ENCODE peak calls at places on chromosomes 12 and 14, in six cellular contexts. One of them, this sample, is unnamed.

GRCh38 chr12:30613119-30613830 is 82.4 kb downstream of the IPO8 start:
- DNase-seq in BE2C: no peak
- DNase-seq in fibroblast of villous mesenchyme: peak
- DNase-seq in fibroblast of lung: peak
- DNase-seq in fibroblast of mammary gland: peak
- DNase-seq in left ventricle myocardium inferior: no peak
- DNase-seq in this sample: peak

GRCh38 chr12:109044241-109044640 is 8.1 kb upstream of the USP30 start:
- DNase-seq in fibroblast of lung: no peak
- DNase-seq in fibroblast of mammary gland: no peak
- DNase-seq in fibroblast of villous mesenchyme: no peak
- DNase-seq in BE2C: no peak
- DNase-seq in left ventricle myocardium inferior: no peak
- DNase-seq in this sample: no peak

GRCh38 chr14:28101992-28102391 is 664.6 kb upstream of the FOXG1 start:
- DNase-seq in fibroblast of mammary gland: no peak
- DNase-seq in fibroblast of villous mesenchyme: no peak
- DNase-seq in fibroblast of lung: no peak
- DNase-seq in left ventricle myocardium inferior: no peak
- DNase-seq in BE2C: peak
- DNase-seq in this sample: no peak

GRCh38 chr12:32198555-32198954 is 91.9 kb downstream of the BICD1 start:
- DNase-seq in fibroblast of mammary gland: peak
- DNase-seq in fibroblast of lung: no peak
- DNase-seq in BE2C: no peak
- DNase-seq in left ventricle myocardium inferior: no peak
- DNase-seq in fibroblast of villous mesenchyme: peak
- DNase-seq in this sample: peak

GRCh38 chr12:113086249-113087164 is 30.0 kb downstream of the DTX1 start:
- DNase-seq in BE2C: no peak
- DNase-seq in fibroblast of villous mesenchyme: no peak
- DNase-seq in left ventricle myocardium inferior: no peak
- DNase-seq in fibroblast of lung: no peak
- DNase-seq in fibroblast of mammary gland: no peak
- DNase-seq in this sample: no peak

GRCh38 chr12:73352826-73353225 is 1080.7 kb downstream of the TRHDE start:
- DNase-seq in BE2C: no peak
- DNase-seq in fibroblast of villous mesenchyme: no peak
- DNase-seq in fibroblast of mammary gland: no peak
- DNase-seq in left ventricle myocardium inferior: no peak
- DNase-seq in fibroblast of lung: no peak
- DNase-seq in this sample: no peak

GRCh38 chr14:50083467-50084337 is 32.7 kb downstream of the VCPKMT start:
- DNase-seq in left ventricle myocardium inferior: no peak
- DNase-seq in BE2C: no peak
- DNase-seq in fibroblast of lung: no peak
- DNase-seq in fibroblast of mammary gland: no peak
- DNase-seq in fibroblast of villous mesenchyme: no peak
- DNase-seq in this sample: no peak

GRCh38 chr14:34593740-34594375 is 36.1 kb downstream of the SNX6 start:
- DNase-seq in fibroblast of lung: peak
- DNase-seq in BE2C: no peak
- DNase-seq in fibroblast of mammary gland: peak
- DNase-seq in left ventricle myocardium inferior: no peak
- DNase-seq in fibroblast of villous mesenchyme: no peak
- DNase-seq in this sample: peak

GRCh38 chr12:113144771-113145170 is 4.8 kb upstream of the CFAP73 start:
- DNase-seq in BE2C: no peak
- DNase-seq in left ventricle myocardium inferior: no peak
- DNase-seq in fibroblast of mammary gland: no peak
- DNase-seq in fibroblast of villous mesenchyme: no peak
- DNase-seq in fibroblast of lung: no peak
- DNase-seq in this sample: no peak

GRCh38 chr12:25200703-25201102 is 5.7 kb downstream of the ETFRF1 start:
- DNase-seq in BE2C: no peak
- DNase-seq in fibroblast of villous mesenchyme: no peak
- DNase-seq in left ventricle myocardium inferior: no peak
- DNase-seq in fibroblast of mammary gland: peak
- DNase-seq in fibroblast of lung: peak
- DNase-seq in this sample: peak

GRCh38 chr12:68539615-68539952 is 71.1 kb upstream of the RAP1B start:
- DNase-seq in fibroblast of villous mesenchyme: no peak
- DNase-seq in left ventricle myocardium inferior: no peak
- DNase-seq in BE2C: no peak
- DNase-seq in fibroblast of lung: no peak
- DNase-seq in fibroblast of mammary gland: no peak
- DNase-seq in this sample: no peak

GRCh38 chr14:30440986-30441385 is 118.0 kb upstream of the G2E3 start:
- DNase-seq in BE2C: no peak
- DNase-seq in fibroblast of villous mesenchyme: no peak
- DNase-seq in fibroblast of lung: no peak
- DNase-seq in fibroblast of mammary gland: peak
- DNase-seq in left ventricle myocardium inferior: no peak
- DNase-seq in this sample: peak
- TF ChIP-seq CTCF in BE2C: no peak
- TF ChIP-seq CTCF in fibroblast of villous mesenchyme: no peak
- TF ChIP-seq CTCF in fibroblast of lung: no peak
- TF ChIP-seq CTCF in fibroblast of mammary gland: peak
- TF ChIP-seq CTCF in left ventricle myocardium inferior: no peak
- TF ChIP-seq CTCF in this sample: peak

GRCh38 chr14:106395460-106396050 is 869.2 kb downstream of the TMEM121 start:
- DNase-seq in fibroblast of lung: no peak
- DNase-seq in fibroblast of mammary gland: no peak
- DNase-seq in left ventricle myocardium inferior: no peak
- DNase-seq in BE2C: no peak
- DNase-seq in fibroblast of villous mesenchyme: no peak
- DNase-seq in this sample: no peak
- H3K4me3 ChIP-seq in fibroblast of lung: no peak
- H3K4me3 ChIP-seq in fibroblast of mammary gland: no peak
- H3K4me3 ChIP-seq in left ventricle myocardium inferior: no peak
- H3K4me3 ChIP-seq in BE2C: no peak
- H3K4me3 ChIP-seq in fibroblast of villous mesenchyme: no peak
- H3K4me3 ChIP-seq in this sample: no peak

DNA sequence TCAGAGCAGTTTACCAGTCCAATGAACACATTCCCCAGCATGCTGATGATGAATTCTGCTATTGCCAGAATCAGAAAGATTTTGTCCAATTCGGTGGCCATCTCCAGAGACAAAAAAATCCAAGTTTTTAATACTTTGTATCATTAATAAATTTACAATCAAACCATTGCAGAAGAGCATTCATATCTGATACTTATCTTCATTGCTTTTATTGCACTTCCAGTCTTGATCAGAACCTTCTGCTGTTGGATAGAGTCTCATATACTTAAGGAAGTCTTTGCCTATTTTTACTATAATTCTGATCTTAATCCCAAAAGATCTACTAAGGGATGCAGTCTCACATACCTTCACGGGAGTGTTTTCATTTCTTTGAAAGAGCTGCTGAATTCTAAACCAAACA is at the start of gene TAS2R42:
- DNase-seq in left ventricle myocardium inferior: no peak
- DNase-seq in fibroblast of lung: no peak
- DNase-seq in fibroblast of villous mesenchyme: no peak
- DNase-seq in BE2C: no peak
- DNase-seq in fibroblast of mammary gland: no peak
- DNase-seq in this sample: no peak
- TF ChIP-seq CTCF in left ventricle myocardium inferior: no peak
- TF ChIP-seq CTCF in fibroblast of lung: no peak
- TF ChIP-seq CTCF in fibroblast of villous mesenchyme: no peak
- TF ChIP-seq CTCF in BE2C: no peak
- TF ChIP-seq CTCF in fibroblast of mammary gland: no peak
- TF ChIP-seq CTCF in this sample: no peak

DNA sequence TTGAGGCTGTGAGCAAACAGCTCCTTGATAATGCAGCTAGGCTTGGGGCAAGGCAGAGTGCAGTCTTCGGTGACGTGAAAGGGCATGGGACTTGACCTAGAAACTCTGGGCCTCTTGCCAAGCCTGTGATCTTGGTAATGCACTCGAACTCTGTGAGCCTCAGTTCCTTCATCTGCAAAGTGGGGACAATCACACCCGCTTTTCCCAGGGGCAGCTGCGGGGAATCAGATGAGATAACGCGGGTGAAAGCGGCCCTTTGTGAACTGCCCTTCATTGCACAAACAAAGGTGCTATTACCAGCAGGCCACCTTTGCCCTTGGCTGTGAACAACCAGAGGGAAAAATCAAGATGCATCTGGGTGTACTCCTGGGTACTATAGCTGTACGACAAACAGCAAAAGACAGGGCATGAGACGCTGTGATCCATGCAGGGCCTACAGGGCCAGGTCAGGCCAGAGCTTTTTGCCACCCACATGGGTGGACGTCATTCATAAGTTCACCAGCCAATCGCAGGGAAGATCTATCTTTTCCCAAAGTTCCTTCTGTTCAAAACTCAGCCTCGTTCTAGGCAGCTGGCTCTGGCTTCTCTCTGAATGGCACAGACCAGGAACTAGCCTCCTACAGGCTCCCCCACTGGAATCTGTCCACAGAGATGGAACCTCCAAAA is 3.2 kb downstream of the MSI1 start:
- DNase-seq in fibroblast of villous mesenchyme: no peak
- DNase-seq in left ventricle myocardium inferior: no peak
- DNase-seq in fibroblast of lung: no peak
- DNase-seq in fibroblast of mammary gland: no peak
- DNase-seq in BE2C: no peak
- DNase-seq in this sample: no peak
- H3K4me3 ChIP-seq in fibroblast of villous mesenchyme: no peak
- H3K4me3 ChIP-seq in left ventricle myocardium inferior: no peak
- H3K4me3 ChIP-seq in fibroblast of lung: no peak
- H3K4me3 ChIP-seq in fibroblast of mammary gland: no peak
- H3K4me3 ChIP-seq in BE2C: no peak
- H3K4me3 ChIP-seq in this sample: no peak

DNA sequence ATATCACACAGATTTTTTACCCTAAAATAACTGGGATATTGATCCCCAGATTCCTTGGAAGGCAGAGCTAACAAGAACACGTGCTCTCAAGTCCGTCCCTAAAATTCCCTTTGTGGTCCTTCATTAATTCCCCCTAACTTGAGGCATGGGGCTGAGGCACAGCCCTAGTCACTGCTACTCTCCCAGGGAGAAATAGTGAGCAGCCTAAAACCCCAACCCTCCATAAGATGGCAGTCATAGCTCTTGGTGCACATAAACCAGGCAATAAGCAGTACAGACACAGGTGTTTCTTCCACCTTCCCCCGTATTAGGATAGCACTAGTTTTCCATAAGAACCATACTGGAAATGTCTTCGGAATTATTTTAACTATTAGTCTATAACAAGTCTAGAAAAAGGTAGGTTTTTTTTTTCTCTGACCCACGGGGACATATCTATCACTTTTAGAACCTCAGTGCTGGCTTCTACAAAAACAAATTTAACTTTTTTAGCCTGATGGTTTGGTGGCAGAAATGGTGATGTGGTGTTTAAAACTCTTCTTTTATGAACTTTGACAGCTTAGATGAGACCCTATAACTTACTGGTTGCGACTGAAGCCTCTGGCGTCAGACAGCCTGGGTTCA is 3.1 kb upstream of the ARHGEF40 start:
- DNase-seq in BE2C: no peak
- DNase-seq in fibroblast of lung: peak
- DNase-seq in fibroblast of mammary gland: no peak
- DNase-seq in fibroblast of villous mesenchyme: no peak
- DNase-seq in left ventricle myocardium inferior: no peak
- DNase-seq in this sample: no peak
- TF ChIP-seq CTCF in BE2C: peak
- TF ChIP-seq CTCF in fibroblast of lung: no peak
- TF ChIP-seq CTCF in fibroblast of mammary gland: peak
- TF ChIP-seq CTCF in fibroblast of villous mesenchyme: peak
- TF ChIP-seq CTCF in left ventricle myocardium inferior: no peak
- TF ChIP-seq CTCF in this sample: peak

GRCh38 chr14:74980746-74981661 is 21.7 kb upstream of the EIF2B2 start:
- DNase-seq in fibroblast of villous mesenchyme: peak
- DNase-seq in left ventricle myocardium inferior: no peak
- DNase-seq in fibroblast of lung: peak
- DNase-seq in BE2C: no peak
- DNase-seq in fibroblast of mammary gland: peak
- DNase-seq in this sample: peak
- H3K4me3 ChIP-seq in fibroblast of villous mesenchyme: no peak
- H3K4me3 ChIP-seq in left ventricle myocardium inferior: no peak
- H3K4me3 ChIP-seq in fibroblast of lung: no peak
- H3K4me3 ChIP-seq in BE2C: no peak
- H3K4me3 ChIP-seq in fibroblast of mammary gland: no peak
- H3K4me3 ChIP-seq in this sample: no peak

GRCh38 chr12:14663002-14663401 is 33.4 kb downstream of the GUCY2C start:
- DNase-seq in fibroblast of lung: no peak
- DNase-seq in fibroblast of mammary gland: no peak
- DNase-seq in fibroblast of villous mesenchyme: no peak
- DNase-seq in BE2C: no peak
- DNase-seq in left ventricle myocardium inferior: no peak
- DNase-seq in this sample: no peak
- TF ChIP-seq CTCF in fibroblast of lung: no peak
- TF ChIP-seq CTCF in fibroblast of mammary gland: no peak
- TF ChIP-seq CTCF in fibroblast of villous mesenchyme: no peak
- TF ChIP-seq CTCF in BE2C: no peak
- TF ChIP-seq CTCF in left ventricle myocardium inferior: no peak
- TF ChIP-seq CTCF in this sample: no peak

GRCh38 chr14:99793213-99794155 is at the start of gene EML1:
- DNase-seq in fibroblast of lung: peak
- DNase-seq in fibroblast of villous mesenchyme: peak
- DNase-seq in left ventricle myocardium inferior: peak
- DNase-seq in fibroblast of mammary gland: peak
- DNase-seq in BE2C: peak
- DNase-seq in this sample: peak

GRCh38 chr14:99790978-99791376 is 2.2 kb upstream of the EML1 start:
- DNase-seq in left ventricle myocardium inferior: no peak
- DNase-seq in BE2C: no peak
- DNase-seq in fibroblast of villous mesenchyme: no peak
- DNase-seq in fibroblast of lung: no peak
- DNase-seq in fibroblast of mammary gland: no peak
- DNase-seq in this sample: no peak

GRCh38 chr14:99791476-99792283 is 1.5 kb upstream of the EML1 start:
- DNase-seq in left ventricle myocardium inferior: no peak
- DNase-seq in fibroblast of mammary gland: no peak
- DNase-seq in fibroblast of lung: no peak
- DNase-seq in BE2C: no peak
- DNase-seq in fibroblast of villous mesenchyme: no peak
- DNase-seq in this sample: no peak

GRCh38 chr14:99794156-99794780 is 1.1 kb downstream of the EML1 start:
- DNase-seq in fibroblast of lung: no peak
- DNase-seq in fibroblast of mammary gland: no peak
- DNase-seq in fibroblast of villous mesenchyme: no peak
- DNase-seq in BE2C: no peak
- DNase-seq in left ventricle myocardium inferior: no peak
- DNase-seq in this sample: no peak

GRCh38 chr14:99792551-99793212 is 531 bp upstream of the EML1 start:
- DNase-seq in fibroblast of mammary gland: peak
- DNase-seq in BE2C: no peak
- DNase-seq in fibroblast of lung: peak
- DNase-seq in left ventricle myocardium inferior: peak
- DNase-seq in fibroblast of villous mesenchyme: no peak
- DNase-seq in this sample: peak
- H3K4me3 ChIP-seq in fibroblast of mammary gland: peak
- H3K4me3 ChIP-seq in BE2C: peak
- H3K4me3 ChIP-seq in fibroblast of lung: peak
- H3K4me3 ChIP-seq in left ventricle myocardium inferior: peak
- H3K4me3 ChIP-seq in fibroblast of villous mesenchyme: peak
- H3K4me3 ChIP-seq in this sample: peak

DNA sequence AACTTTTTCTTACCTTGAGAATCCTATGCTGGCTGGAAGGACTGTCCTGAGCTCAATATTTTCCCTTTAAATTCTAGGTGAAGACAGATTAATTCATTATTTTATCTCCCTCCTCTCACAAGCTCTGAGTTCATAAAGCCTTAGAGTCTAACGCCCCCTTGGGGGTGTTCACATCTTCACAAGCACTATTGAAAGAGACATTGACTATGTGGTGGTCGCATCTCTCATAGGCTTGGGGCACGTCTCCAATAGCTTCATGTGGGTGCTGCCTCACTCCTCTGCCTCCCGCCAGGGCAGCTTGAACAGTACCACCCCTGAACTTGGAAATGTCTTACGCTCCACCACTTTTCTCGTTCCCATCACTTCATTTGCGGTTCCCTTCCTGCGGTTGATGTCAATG is 106.2 kb downstream of the UNC79 start:
- DNase-seq in fibroblast of mammary gland: peak
- DNase-seq in fibroblast of villous mesenchyme: peak
- DNase-seq in BE2C: peak
- DNase-seq in left ventricle myocardium inferior: no peak
- DNase-seq in fibroblast of lung: no peak
- DNase-seq in this sample: no peak
- TF ChIP-seq CTCF in fibroblast of mammary gland: peak
- TF ChIP-seq CTCF in fibroblast of villous mesenchyme: peak
- TF ChIP-seq CTCF in BE2C: peak
- TF ChIP-seq CTCF in left ventricle myocardium inferior: no peak
- TF ChIP-seq CTCF in fibroblast of lung: peak
- TF ChIP-seq CTCF in this sample: no peak

This sample was measured in AG10803.